ENCODE peak calls at places on chromosomes 7 and 10, in seven cellular contexts. T, Z, B, H, C, I and R are unnamed samples. For H3K4me1, the result is how much of the 10 kb centered on the place peaks cover.

GRCh38 chr7:130994378-130995115 is 260.5 kb upstream of the KLF14 start:
- DNase-seq in H (peak), I (peak), T (no peak), B (peak), C (no peak), Z (no peak), R (no peak)

GRCh38 chr10:117743517-117743916 is 201.0 kb downstream of the EMX2 start:
- DNase-seq in H (no peak), I (no peak), C (no peak), Z (no peak), B (no peak), T (no peak), R (no peak)

GRCh38 chr7:73966941-73967831 is 60.8 kb upstream of the ELN start:
- DNase-seq in Z (no peak), T (no peak), H (no peak), B (peak), I (no peak), C (no peak), R (no peak)

GRCh38 chr7:99380823-99381663 is 6.5 kb downstream of the ARPC1B start:
- DNase-seq in B (no peak), H (no peak), Z (no peak), C (no peak), T (peak), I (peak), R (no peak)

GRCh38 chr7:28711096-28711495 is 247.0 kb downstream of the TRIL start:
- DNase-seq in I (no peak), T (no peak), H (no peak), Z (no peak), C (no peak), B (no peak), R (no peak)

GRCh38 chr10:97540669-97541500 is 31.7 kb upstream of the ANKRD2 start:
- DNase-seq in B (no peak), T (no peak), I (no peak), H (peak), Z (no peak), C (no peak), R (no peak)

GRCh38 chr10:127790165-127790564 is 53.2 kb downstream of the FOXI2 start:
- DNase-seq in I (no peak), B (no peak), T (no peak), Z (no peak), C (no peak), H (no peak), R (no peak)

GRCh38 chr10:33100996-33101747 is 143.1 kb upstream of the ITGB1 start:
- DNase-seq in C (no peak), Z (no peak), I (no peak), T (no peak), H (no peak), B (no peak), R (no peak)

GRCh38 chr7:20352573-20353304 is 22.0 kb downstream of the ITGB8 start:
- DNase-seq in T (no peak), Z (no peak), H (no peak), I (no peak), C (no peak), B (no peak), R (peak)

GRCh38 chr7:50940621-50941020 is 157.9 kb upstream of the GRB10 start:
- DNase-seq in C (no peak), H (no peak), B (no peak), Z (no peak), T (no peak), I (no peak), R (no peak)

GRCh38 chr10:34723746-34724145 is 91.3 kb downstream of the PARD3 start:
- DNase-seq in I (peak), B (no peak), H (no peak), T (no peak), Z (no peak), C (peak), R (peak)

GRCh38 chr10:78038105-78038504 is 4.4 kb downstream of the RPS24 start:
- DNase-seq in Z (no peak), H (no peak), B (no peak), C (no peak), I (no peak), T (no peak), R (no peak)

GRCh38 chr10:132270721-132271457 is 36.9 kb downstream of the STK32C start:
- DNase-seq in I (no peak), C (no peak), H (no peak), Z (no peak), T (no peak), B (no peak), R (no peak)

GRCh38 chr7:34091330-34091917 is 186.1 kb downstream of the BMPER start:
- DNase-seq in H (peak), B (no peak), T (no peak), Z (peak), C (peak), I (peak), R (peak)

GRCh38 chr10:77836299-77836820 is 90.2 kb downstream of the DLG5 start:
- DNase-seq in H (peak), B (peak), Z (no peak), I (peak), C (peak), T (peak), R (peak)

GRCh38 chr10:60073781-60074656 is 167.7 kb upstream of the CCDC6 start:
- DNase-seq in I (no peak), H (no peak), B (no peak), Z (no peak), C (no peak), T (no peak), R (no peak)

GRCh38 chr7:142716596-142716995 is 32.7 kb upstream of the PRSS1 start:
- DNase-seq in Z (no peak), T (no peak), C (no peak), H (no peak), B (no peak), I (no peak), R (no peak)

GRCh38 chr7:142714375-142714774 is 34.9 kb upstream of the PRSS1 start:
- DNase-seq in C (no peak), B (no peak), Z (no peak), H (no peak), I (no peak), T (peak), R (no peak)

GRCh38 chr7:142718314-142718713 is 31.0 kb upstream of the PRSS1 start:
- DNase-seq in H (no peak), C (no peak), Z (no peak), B (no peak), T (no peak), I (peak), R (no peak)

GRCh38 chr7:142720140-142720773 is 29.0 kb upstream of the PRSS1 start:
- DNase-seq in I (no peak), C (no peak), T (no peak), H (no peak), B (no peak), Z (no peak), R (no peak)

DNA sequence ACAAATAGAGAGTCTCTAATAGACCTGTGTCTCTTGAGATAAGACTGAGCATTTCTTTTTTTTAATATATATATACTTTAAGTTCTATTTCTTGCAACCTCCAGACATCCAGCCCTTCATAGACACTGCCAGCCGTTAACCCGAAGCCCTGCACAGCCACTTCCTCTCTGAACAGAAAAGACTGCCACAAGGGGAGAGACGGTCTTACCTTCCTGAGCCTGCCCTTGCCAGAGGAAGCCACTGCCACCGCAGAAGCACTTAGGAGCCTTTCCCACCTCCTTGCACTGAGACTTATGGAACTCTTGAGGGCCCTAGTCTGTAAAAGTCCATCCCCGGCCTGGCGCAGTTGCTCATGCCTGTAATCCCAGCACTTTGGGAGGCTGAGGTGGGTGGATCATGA is 31.8 kb upstream of the PRSS1 start:
- DNase-seq in Z (no peak), I (no peak), C (no peak), H (no peak), B (no peak), T (peak), R (no peak)
- H3K4me3 ChIP-seq in Z (no peak), I (no peak), C (no peak), H (no peak), B (no peak), T (no peak), R (no peak)

GRCh38 chr7:127996253-127997071 is 34.8 kb downstream of the LRRC4 start:
- DNase-seq in H (no peak), Z (no peak), B (no peak), I (no peak), C (no peak), T (no peak), R (no peak)

GRCh38 chr7:127993987-127994386 is 37.2 kb downstream of the LRRC4 start:
- DNase-seq in I (no peak), B (no peak), T (no peak), Z (no peak), H (no peak), C (no peak), R (no peak)

GRCh38 chr7:127995157-127995865 is 35.9 kb downstream of the LRRC4 start:
- DNase-seq in Z (no peak), B (no peak), H (no peak), C (no peak), T (no peak), I (no peak), R (no peak)

GRCh38 chr7:127995866-127996215 is 35.4 kb downstream of the LRRC4 start:
- DNase-seq in T (no peak), B (no peak), C (no peak), Z (no peak), I (no peak), H (peak), R (no peak)

DNA sequence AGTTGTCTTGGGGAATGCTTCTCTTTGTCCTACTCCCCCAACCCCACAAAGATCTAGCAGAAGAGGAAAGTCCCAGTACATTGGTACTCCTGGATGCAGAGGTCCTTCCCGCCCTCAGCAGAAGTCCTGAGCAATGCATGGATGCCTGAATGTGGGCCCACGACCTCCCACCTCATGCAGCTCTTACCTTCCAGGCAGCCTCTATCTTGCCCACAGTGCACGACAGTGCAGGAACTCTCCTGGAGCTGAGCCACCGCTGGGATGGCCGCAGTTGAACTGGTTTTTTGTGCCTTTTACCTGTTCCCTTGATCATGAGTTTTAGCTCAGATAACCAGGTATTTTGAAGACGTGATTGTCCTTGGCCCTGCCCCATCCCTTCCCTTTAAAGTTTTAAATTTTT is 37.9 kb downstream of the LRRC4 start:
- DNase-seq in B (no peak), T (no peak), I (no peak), H (no peak), C (no peak), Z (no peak), R (no peak)
- H3K4me1 ChIP-seq in B (under half), T (under half), I (under half), H (under half), C (under half), Z (under half), R (under half)

GRCh38 chr10:5442056-5442989 is 30.0 kb downstream of the NET1 start:
- DNase-seq in Z (no peak), T (peak), B (no peak), C (peak), I (peak), H (no peak), R (peak)
- H3K4me3 ChIP-seq in Z (no peak), T (no peak), B (no peak), C (no peak), I (no peak), H (no peak), R (no peak)

GRCh38 chr10:95400789-95401188 is 110.0 kb upstream of the PDLIM1 start:
- DNase-seq in Z (no peak), C (no peak), B (no peak), H (no peak), T (no peak), I (no peak), R (no peak)

GRCh38 chr10:95394161-95394880 is 103.5 kb upstream of the PDLIM1 start:
- DNase-seq in H (no peak), C (no peak), T (no peak), I (no peak), Z (no peak), B (no peak), R (no peak)

GRCh38 chr10:95399167-95399566 is 108.4 kb upstream of the PDLIM1 start:
- DNase-seq in H (no peak), I (no peak), Z (no peak), B (no peak), T (no peak), C (no peak), R (no peak)

GRCh38 chr10:95395947-95396449 is 105.2 kb upstream of the PDLIM1 start:
- DNase-seq in C (no peak), I (no peak), B (no peak), T (no peak), Z (no peak), H (peak), R (no peak)

DNA sequence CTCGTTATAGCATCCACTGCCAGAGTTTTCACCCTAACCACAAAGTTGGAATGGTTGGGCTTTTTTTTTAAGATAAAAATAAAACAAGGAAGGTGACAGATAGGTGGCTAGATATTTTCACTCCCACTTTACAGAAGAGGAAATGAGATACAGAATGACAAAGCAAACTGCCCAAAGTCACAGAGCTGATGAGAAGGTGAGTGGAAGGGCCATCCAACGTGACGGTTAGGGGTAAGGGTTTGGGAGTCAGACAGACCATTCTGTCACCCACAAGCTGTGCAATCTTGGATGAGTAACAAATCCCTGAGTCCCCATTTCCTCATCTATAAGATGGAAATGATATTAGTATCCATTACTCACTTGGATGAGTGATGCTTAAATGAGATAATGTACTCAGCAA is 106.9 kb upstream of the PDLIM1 start:
- DNase-seq in Z (no peak), I (no peak), C (no peak), H (no peak), T (no peak), B (no peak), R (no peak)
- H3K4me1 ChIP-seq in Z (under half), I (under half), C (under half), H (under half), T (under half), B (under half), R (under half)

DNA sequence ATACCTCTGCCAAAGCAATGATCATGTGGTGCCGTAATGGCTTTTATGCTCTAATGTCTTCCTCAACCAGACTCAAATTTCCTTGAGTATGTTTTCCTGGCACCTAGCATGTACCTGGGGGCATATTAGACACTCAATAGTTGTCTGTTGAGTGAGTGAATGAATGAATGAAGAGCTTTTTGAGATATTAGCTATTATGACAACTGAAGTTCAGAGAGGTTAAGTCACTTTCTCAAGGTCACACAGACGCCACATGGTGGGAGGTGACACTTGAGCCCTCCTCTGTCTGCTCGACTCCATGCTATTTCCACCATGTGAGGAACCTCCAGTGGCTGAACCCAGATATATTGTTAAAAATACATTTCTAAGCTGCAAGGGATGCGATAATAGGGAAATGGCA is 132.1 kb downstream of the PRPF18 start:
- DNase-seq in C (no peak), H (no peak), T (no peak), I (no peak), B (no peak), Z (no peak), R (no peak)
- H3K4me3 ChIP-seq in C (no peak), H (no peak), T (peak), I (no peak), B (no peak), Z (no peak), R (no peak)

GRCh38 chr7:147411011-147411614 is 1179.5 kb upstream of the C7orf33 start:
- DNase-seq in H (no peak), C (no peak), B (no peak), T (no peak), Z (no peak), I (no peak), R (no peak)
- H3K4me1 ChIP-seq in H (under half), C (under half), B (under half), T (under half), Z (under half), I (under half), R (under half)

GRCh38 chr10:93378039-93378438 is 104.1 kb downstream of the MYOF start:
- DNase-seq in Z (no peak), I (no peak), T (no peak), H (no peak), C (no peak), B (no peak), R (no peak)

GRCh38 chr10:93383562-93383981 is 98.6 kb downstream of the MYOF start:
- DNase-seq in Z (no peak), I (no peak), C (no peak), B (peak), T (no peak), H (peak), R (no peak)

GRCh38 chr10:93380043-93380565 is 102.0 kb downstream of the MYOF start:
- DNase-seq in C (no peak), B (no peak), I (no peak), T (no peak), H (no peak), Z (no peak), R (no peak)

GRCh38 chr10:93376372-93377296 is 105.5 kb downstream of the MYOF start:
- DNase-seq in H (peak), B (peak), I (peak), C (peak), T (peak), Z (peak), R (peak)

GRCh38 chr10:93379366-93380042 is 102.6 kb downstream of the MYOF start:
- DNase-seq in B (peak), T (no peak), C (no peak), Z (no peak), H (no peak), I (no peak), R (no peak)
- H3K4me3 ChIP-seq in B (no peak), T (no peak), C (no peak), Z (no peak), H (no peak), I (no peak), R (no peak)

DNA sequence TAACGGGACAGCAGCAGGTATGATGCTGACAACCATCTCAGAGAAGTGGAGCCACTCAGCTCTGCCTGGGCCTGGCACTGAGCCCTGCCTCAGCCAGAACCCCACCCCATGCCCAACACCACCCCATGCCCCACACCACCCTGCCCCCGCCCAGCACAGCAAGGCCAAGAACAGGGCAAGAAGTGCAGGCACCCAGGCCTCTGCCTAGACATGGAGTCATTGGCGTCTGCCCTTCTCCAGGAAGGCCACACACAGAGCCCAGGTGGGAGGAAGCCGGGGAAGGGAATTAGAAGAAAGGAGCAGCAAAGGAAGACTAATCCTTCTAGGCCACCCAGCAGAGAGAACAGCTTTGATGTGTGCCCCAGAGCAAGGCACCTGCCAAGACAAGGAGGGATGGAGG is 18.9 kb downstream of the CAMK2G start:
- DNase-seq in B (no peak), T (no peak), C (no peak), Z (no peak), I (peak), H (no peak), R (no peak)
- H3K4me1 ChIP-seq in B (half or more), T (under half), C (under half), Z (under half), I (under half), H (half or more), R (under half)